ENCODE peak calls at places on chromosomes 4 and X, in five cellular contexts. I is upper lobe of right lung, Y is upper lobe of left lung, W is fibroblast of pulmonary artery, K is GM13976. Z is an unnamed sample.

GRCh38 chrX:133985164-133986007 is at the start of gene GPC3:
- DNase-seq in K (peak), I (peak), Y (no peak), W (peak), Z (peak)

GRCh38 chrX:40105791-40106676 is 8.3 kb upstream of the BCOR start:
- DNase-seq in Y (peak), W (no peak), K (peak), I (peak), Z (peak)

GRCh38 chr4:114386637-114387233 is 211.9 kb upstream of the UGT8 start:
- DNase-seq in I (no peak), K (peak), W (peak), Y (no peak), Z (no peak)

GRCh38 chrX:148593987-148594386 is 93.6 kb downstream of the AFF2 start:
- DNase-seq in Y (no peak), K (no peak), I (no peak), W (no peak), Z (no peak)

GRCh38 chr4:142156246-142156645 is 519.9 kb downstream of the IL15 start:
- DNase-seq in K (no peak), W (no peak), Y (no peak), I (no peak), Z (no peak)

GRCh38 chrX:125132274-125132673 is 187.4 kb upstream of the TEX13C start:
- DNase-seq in Y (no peak), K (no peak), W (no peak), I (no peak), Z (no peak)

GRCh38 chr4:163895369-163896005 is 401.0 kb downstream of the TMA16 start:
- DNase-seq in W (no peak), I (no peak), Y (no peak), K (no peak), Z (no peak)

GRCh38 chrX:46707274-46707965 is 51.5 kb downstream of the SLC9A7 start:
- DNase-seq in Y (no peak), I (no peak), W (no peak), K (no peak), Z (no peak)

GRCh38 chrX:40105016-40105790 is 7.4 kb upstream of the BCOR start:
- DNase-seq in W (no peak), Y (no peak), K (peak), I (peak), Z (no peak)

GRCh38 chr4:89949782-89950387 is 55.2 kb downstream of the MMRN1 start:
- DNase-seq in K (no peak), I (no peak), Y (no peak), W (no peak), Z (no peak)

GRCh38 chr4:125254111-125254510 is 60.6 kb upstream of the FAT4 start:
- DNase-seq in K (no peak), W (peak), I (no peak), Y (no peak), Z (no peak)

GRCh38 chr4:24924309-24924781 is 11.5 kb upstream of the CCDC149 start:
- DNase-seq in Y (no peak), K (no peak), W (peak), I (no peak), Z (no peak)

GRCh38 chr4:133156096-133156495 is 7.0 kb downstream of the PCDH10 start:
- DNase-seq in Y (no peak), K (no peak), W (no peak), I (no peak), Z (peak)

GRCh38 chr4:133152330-133152791 is 3.3 kb downstream of the PCDH10 start:
- DNase-seq in W (peak), Y (no peak), I (no peak), K (no peak), Z (no peak)

GRCh38 chr4:133152801-133153526 is 3.9 kb downstream of the PCDH10 start:
- DNase-seq in K (peak), W (peak), Y (no peak), I (no peak), Z (peak)

GRCh38 chr4:133156556-133156955 is 7.5 kb downstream of the PCDH10 start:
- DNase-seq in K (no peak), I (no peak), Y (no peak), W (no peak), Z (no peak)

DNA sequence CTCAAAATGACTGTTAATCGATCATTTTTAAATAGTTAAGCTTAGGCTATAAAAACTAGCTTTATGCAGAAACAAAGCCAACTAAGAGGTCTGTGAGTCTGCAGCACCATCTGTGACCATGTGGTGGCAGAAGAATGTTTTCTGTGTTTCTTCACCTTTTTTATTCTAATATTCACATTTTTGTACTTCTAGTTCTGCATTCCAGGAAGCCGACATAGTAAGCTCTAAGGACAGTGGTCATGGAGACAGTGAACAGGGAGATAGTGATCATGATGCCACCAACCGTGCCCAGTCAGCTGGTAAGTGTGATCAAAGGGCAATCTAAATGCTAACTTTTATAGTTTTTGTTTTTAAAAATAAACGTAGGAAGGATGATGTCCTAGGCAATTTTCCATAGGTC is 5.6 kb downstream of the PCDH10 start:
- DNase-seq in W (peak), Y (no peak), K (peak), I (no peak), Z (peak)
- TF ChIP-seq CTCF in W (peak), Y (peak), K (peak), I (peak), Z (peak)

GRCh38 chrX:112874140-112874539 is 33.5 kb upstream of the AMOT start:
- DNase-seq in W (peak), Y (no peak), K (no peak), I (no peak), Z (no peak)
- TF ChIP-seq CTCF in W (peak), Y (no peak), K (no peak), I (no peak), Z (peak)

DNA sequence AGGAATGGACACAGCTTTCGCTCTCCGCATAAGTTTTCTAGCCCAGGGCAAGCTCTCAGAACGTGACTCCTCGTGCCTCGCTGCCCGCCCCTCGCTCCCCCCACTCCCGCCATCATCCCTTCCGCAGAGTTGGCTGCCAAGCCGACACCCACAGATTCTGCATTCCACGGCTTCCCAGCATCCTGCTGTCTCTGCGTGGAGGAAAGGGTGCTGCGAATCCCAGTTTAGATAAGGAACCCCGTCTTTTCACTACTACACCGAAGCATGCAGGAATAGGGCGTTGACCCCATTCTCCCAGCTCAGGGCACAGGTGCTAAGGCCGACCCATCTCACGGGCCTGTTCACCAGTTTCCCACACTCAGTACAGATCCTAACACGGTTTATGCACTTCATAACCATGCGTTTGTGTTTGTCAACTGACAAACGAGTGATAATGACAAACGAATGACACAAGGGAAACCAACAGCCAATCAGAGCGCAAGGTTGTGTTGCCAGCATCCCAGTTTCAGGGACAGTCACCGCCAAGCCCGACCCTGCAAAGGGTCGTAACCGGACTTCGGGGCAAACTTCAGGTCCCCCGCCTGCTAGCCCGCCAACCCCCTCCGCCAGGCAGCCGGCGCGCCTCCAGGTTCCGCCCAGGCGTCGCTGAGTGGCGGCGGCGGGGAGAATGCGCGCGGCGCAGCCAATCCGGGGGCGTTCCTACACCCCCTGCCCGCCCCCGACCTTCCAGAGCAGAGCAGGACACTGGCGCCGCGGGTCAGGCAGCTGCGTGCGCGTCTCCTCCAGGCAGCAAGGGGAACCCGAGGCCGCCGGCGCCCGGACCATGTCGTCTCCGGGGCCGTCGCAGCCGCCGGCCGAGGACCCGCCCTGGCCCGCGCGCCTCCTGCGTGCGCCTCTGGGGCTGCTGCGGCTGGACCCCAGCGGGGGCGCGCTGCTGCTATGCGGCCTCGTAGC is at the start of gene CYP2U1:
- DNase-seq in K (peak), W (peak), Y (peak), I (peak), Z (peak)
- TF ChIP-seq CTCF in K (no peak), W (no peak), Y (peak), I (peak), Z (peak)

GRCh38 chr4:173539986-173540385 is 10.0 kb upstream of the HAND2 start:
- DNase-seq in I (no peak), Y (no peak), W (no peak), K (no peak), Z (no peak)

GRCh38 chr4:173536808-173537429 is 6.9 kb upstream of the HAND2 start:
- DNase-seq in W (no peak), K (no peak), Y (no peak), I (no peak), Z (no peak)

GRCh38 chr4:173538903-173539445 is 8.9 kb upstream of the HAND2 start:
- DNase-seq in K (no peak), Y (no peak), I (no peak), W (no peak), Z (no peak)

GRCh38 chr4:173537628-173538147 is 7.7 kb upstream of the HAND2 start:
- DNase-seq in Y (no peak), I (no peak), W (no peak), K (no peak), Z (no peak)

DNA sequence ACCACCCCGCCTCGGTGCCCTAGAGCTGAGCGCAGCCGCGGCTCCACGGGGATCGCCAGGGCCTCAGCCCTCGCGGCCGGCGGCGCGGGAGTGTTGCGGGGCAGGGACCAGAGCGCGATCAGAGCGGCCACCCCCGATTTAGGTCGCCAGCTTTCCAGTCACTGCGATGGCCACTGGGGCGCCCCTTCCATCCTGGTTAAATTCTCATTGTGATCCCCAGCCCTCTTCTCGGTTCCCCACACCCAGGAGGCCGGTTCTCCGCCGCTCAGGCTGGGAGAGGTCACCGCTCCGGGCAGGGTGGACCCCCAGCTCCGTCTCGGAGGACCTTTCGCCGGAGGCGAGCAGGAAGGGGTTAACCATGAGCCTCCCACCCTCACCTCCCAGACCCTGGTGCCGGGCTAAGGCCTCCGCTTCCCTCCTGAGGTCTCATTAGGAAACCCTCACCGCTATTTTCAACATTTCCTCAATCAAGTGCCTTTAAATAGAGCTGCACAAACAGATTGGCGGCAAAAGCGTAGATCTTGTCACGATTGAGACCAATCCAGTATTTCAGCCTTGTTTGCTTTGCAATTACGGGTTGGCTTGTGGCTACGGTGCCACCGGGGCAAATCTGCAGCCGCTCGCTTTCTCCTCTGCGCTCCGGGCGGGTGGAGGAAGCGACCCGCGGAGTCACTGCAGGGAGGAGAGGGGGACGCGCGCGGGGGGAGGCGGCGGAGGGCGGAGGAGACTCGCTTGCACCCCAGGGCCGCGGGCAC is 8.3 kb upstream of the HAND2 start:
- DNase-seq in I (peak), K (no peak), Y (no peak), W (no peak), Z (peak)
- TF ChIP-seq CTCF in I (no peak), K (no peak), Y (no peak), W (no peak), Z (peak)

DNA sequence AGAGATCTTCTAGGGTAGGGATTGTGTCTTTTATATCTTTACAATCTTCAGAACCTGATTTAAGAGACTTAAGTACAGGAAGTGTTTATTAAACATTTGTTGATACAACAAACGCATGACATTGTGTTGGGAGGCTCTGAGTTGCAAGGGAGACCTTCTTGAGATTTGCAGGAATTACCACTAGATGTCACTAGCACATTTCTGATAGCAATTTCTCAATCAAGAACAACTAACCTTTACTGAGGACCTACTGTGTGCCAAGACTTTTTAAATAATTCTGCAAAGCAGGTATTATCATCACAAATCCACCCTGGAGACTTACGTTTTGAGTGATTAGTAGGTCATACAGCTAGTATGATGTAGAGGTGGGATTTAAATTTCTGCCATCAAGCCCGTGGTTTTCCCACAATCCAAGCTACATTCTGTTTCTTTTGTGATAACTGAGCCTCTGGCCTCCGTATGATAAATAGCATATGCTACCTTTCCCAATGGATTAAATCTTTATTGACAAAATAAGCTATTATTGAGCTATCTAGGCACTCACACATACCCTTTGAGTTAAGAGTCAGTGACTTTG is 986.0 kb downstream of the CCSER1 start:
- DNase-seq in I (no peak), K (peak), Y (no peak), W (peak), Z (no peak)
- TF ChIP-seq CTCF in I (peak), K (peak), Y (no peak), W (peak), Z (peak)

DNA sequence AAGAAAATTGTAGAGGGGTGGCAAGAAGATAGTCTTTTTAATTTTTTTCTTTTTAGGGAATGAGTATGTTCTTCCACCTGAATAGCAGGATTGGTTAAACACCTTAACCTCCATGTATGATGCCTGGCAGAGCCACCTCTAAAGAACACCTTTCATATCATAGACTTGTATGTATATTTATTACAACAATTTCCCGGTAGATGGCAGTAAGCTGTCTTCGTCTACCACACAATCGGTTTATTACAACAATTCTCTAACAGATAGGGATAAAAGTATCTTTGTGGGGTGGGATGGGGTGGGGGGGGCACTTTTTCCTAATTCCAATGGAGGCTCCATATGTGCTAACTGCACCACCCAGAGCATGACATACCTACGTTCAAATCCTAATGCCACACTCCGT is 255.5 kb downstream of the LDB2 start:
- DNase-seq in W (no peak), K (no peak), I (no peak), Y (no peak), Z (no peak)
- TF ChIP-seq CTCF in W (peak), K (no peak), I (peak), Y (no peak), Z (no peak)

DNA sequence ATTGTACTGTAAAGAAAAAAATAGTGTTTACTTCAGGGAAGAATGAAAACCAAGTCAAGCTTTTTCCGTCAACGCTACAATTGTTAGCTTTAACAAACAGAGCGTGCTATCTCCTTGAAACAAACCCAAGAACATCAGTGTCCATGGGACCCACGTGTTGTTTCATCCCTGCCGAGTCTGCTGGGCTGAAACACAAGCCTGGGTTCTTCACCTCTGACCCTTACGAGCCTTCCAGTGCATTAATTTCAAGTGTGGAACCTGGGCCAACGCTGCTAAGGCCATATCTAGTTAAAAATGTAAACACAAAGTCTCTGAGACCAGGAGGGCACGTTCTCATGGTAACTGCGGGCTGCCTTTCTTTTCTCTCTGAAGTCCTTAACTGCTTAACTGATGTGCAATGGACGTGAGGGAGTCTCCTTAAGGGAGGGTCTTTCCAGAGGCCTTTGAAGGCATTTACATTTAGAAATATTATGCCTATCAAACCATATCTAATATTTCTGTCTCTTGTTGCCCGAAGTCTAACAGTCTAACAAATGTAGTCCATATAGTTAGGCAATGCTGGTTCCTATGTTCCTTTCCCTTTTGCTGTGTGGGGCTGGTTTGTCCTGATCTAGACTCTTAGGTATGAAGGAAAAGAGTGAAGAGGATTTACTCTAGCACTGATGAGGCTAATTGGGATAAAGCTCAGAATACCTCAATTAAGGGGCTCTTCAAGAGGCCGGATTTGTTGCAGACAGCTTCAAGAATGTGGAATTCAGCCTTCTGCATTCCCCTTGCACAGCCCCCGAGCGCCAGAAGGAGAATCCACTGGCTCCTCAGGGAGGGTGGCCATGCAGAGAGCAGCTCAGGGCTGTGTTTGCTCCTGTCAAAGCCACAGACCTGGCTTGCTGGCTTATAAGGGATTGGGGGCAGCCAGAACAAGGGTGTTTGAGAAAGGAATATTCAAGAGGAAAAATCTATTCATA is 36.5 kb downstream of the ING2 start:
- DNase-seq in Y (no peak), K (no peak), W (peak), I (no peak), Z (no peak)
- TF ChIP-seq CTCF in Y (no peak), K (no peak), W (no peak), I (no peak), Z (no peak)

Z was measured in type B pancreatic cell.